ENCODE peak calls at places on chromosomes 11 and 22, in eight cellular contexts. O is ovary, A is lower lobe of right lung, D is left ventricle myocardium inferior, V is heart right ventricle, K is HepG2, Q is heart left ventricle, M is spleen. R is an unnamed sample.

GRCh38 chr11:134228625-134229024 is 4.2 kb downstream of the VPS26B start:
- DNase-seq in O (no peak), A (no peak), D (no peak), V (no peak), K (no peak), Q (no peak), M (no peak), R (no peak)

GRCh38 chr22:33853200-33854097 is 66.8 kb downstream of the LARGE1 start:
- DNase-seq in O (peak; percentile 47), A (peak; percentile 74), D (peak; percentile 60), V (peak; percentile 63), K (peak; percentile 19), Q (peak; percentile 79), M (peak; percentile 84), R (peak; percentile 54)

GRCh38 chr11:134545521-134545920 is 133.5 kb upstream of the B3GAT1 start:
- DNase-seq in O (no peak), A (no peak), D (no peak), V (no peak), K (no peak), Q (no peak), M (no peak), R (no peak)

GRCh38 chr11:58024601-58025091 is 965 bp downstream of the OR9Q1 start:
- DNase-seq in O (peak; percentile 40), A (peak; percentile 61), D (peak; percentile 82), V (peak; percentile 85), K (no peak), Q (peak; percentile 89), M (no peak), R (peak; percentile 71)

GRCh38 chr22:20569059-20570058 is 61.9 kb downstream of the MED15 start:
- DNase-seq in O (peak; percentile 70), A (peak; percentile 90), D (peak; percentile 61), V (peak; percentile 65), K (no peak), Q (peak; percentile 71), M (peak; percentile 89), R (no peak)

GRCh38 chr22:19879996-19880785 is 25.5 kb upstream of the GNB1L start:
- DNase-seq in O (peak; percentile 17), A (peak; percentile 30), D (no peak), V (no peak), K (peak; percentile 12), Q (peak; percentile 20), M (peak; percentile 66), R (peak; percentile 63)

GRCh38 chr11:122098223-122098980 is 17.6 kb downstream of the BLID start:
- DNase-seq in O (no peak), A (no peak), D (no peak), V (no peak), K (no peak), Q (no peak), M (no peak), R (no peak)

GRCh38 chr22:44622147-44622427 is 79.9 kb upstream of the PRR5 start:
- DNase-seq in O (no peak), A (no peak), D (no peak), V (no peak), K (no peak), Q (no peak), M (peak; percentile 70), R (no peak)

GRCh38 chr11:19259487-19260345 is 19.0 kb upstream of the E2F8 start:
- DNase-seq in O (peak; percentile 39), A (peak; percentile 69), D (peak; percentile 68), V (peak; percentile 70), K (no peak), Q (peak; percentile 61), M (peak; percentile 88), R (peak; percentile 22)

GRCh38 chr11:108609681-108610080 is 16.1 kb upstream of the EXPH5 start:
- DNase-seq in O (no peak), A (no peak), D (no peak), V (no peak), K (no peak), Q (no peak), M (no peak), R (no peak)

GRCh38 chr11:67436459-67437081 is 912 bp downstream of the PTPRCAP start:
- DNase-seq in O (no peak), A (no peak), D (no peak), V (no peak), K (no peak), Q (no peak), M (peak; percentile 92), R (peak; percentile 48)

GRCh38 chr22:25404556-25404922 is 159.9 kb upstream of the GRK3 start:
- DNase-seq in O (no peak), A (no peak), D (no peak), V (peak; percentile 48), K (peak; percentile 14), Q (no peak), M (peak; percentile 84), R (peak; percentile 82)

GRCh38 chr22:21917206-21917958 is 35.3 kb downstream of the PPM1F start:
- DNase-seq in O (no peak), A (peak; percentile 24), D (no peak), V (no peak), K (peak; percentile 16), Q (no peak), M (no peak), R (peak; percentile 80)

DNA sequence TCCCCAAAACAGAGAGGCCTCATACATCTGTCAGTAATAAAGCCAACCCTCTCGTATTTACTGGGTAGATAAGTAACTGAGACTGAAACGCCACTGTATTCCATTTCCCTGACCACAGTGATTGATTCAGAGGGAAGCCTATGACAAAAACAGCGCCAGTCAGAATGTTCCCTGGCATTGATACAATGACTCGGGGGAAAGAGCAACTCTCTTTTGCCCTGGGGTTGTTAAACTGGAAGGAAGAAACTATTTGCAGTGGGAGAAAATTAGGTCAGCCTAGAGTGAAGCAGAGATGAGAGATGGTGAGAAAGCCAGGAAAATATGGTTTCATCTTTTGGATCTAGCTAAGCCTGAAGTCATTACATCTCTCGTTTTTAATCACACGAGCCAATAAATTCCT is 48.6 kb upstream of the RBFOX2 start:
- DNase-seq in O (no peak), A (no peak), D (no peak), V (no peak), K (no peak), Q (no peak), M (no peak), R (no peak)
- H3K27ac ChIP-seq in O (no peak overlapping the region), A (no peak overlapping the region), D (peak overlapping the region; percentile 33), V (no peak overlapping the region), K (no peak overlapping the region), Q (no peak overlapping the region), M (no peak overlapping the region), R (no peak overlapping the region)

DNA sequence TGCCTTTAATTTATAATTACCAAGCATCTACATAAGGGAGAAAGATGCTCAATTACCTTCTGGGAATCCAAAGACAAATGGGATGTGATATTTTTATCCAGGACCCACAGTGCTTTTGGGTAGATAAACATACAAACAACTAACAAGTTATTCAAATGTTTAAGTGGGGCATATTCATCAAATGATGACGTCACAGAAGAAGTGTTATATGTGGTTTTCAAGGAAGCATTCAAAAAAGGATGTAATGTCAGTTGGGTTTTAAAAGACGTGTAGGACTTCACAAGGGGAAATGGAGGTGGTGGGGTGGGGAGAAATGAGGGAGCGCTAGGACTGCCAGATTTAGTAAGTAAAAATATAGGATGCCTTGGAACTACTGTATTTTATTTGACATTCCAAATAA is 915.9 kb downstream of the KCNA4 start:
- DNase-seq in O (no peak), A (no peak), D (no peak), V (no peak), K (no peak), Q (no peak), M (no peak), R (no peak)
- H3K4me3 ChIP-seq in O (no peak overlapping the region), A (no peak overlapping the region), D (no peak overlapping the region), V (no peak overlapping the region), K (no peak overlapping the region), Q (no peak overlapping the region), M (no peak overlapping the region), R (no peak overlapping the region)

GRCh38 chr22:35599364-35599763 is 17.8 kb downstream of the MB start:
- DNase-seq in O (no peak), A (no peak), D (no peak), V (no peak), K (no peak), Q (no peak), M (no peak), R (no peak)

GRCh38 chr22:35600466-35600865 is 16.7 kb downstream of the MB start:
- DNase-seq in O (no peak), A (peak; percentile 72), D (no peak), V (no peak), K (no peak), Q (no peak), M (no peak), R (no peak)

GRCh38 chr22:35598396-35598710 is 18.8 kb downstream of the MB start:
- DNase-seq in O (no peak), A (no peak), D (no peak), V (no peak), K (no peak), Q (no peak), M (no peak), R (no peak)

GRCh38 chr22:35601743-35602633 is 15.1 kb downstream of the MB start:
- DNase-seq in O (no peak), A (peak; percentile 71), D (no peak), V (no peak), K (no peak), Q (no peak), M (no peak), R (no peak)

GRCh38 chr22:35601013-35601580 is 16.0 kb downstream of the MB start:
- DNase-seq in O (no peak), A (no peak), D (no peak), V (no peak), K (no peak), Q (no peak), M (no peak), R (no peak)
- TF ChIP-seq CTCF in O (no peak), A (no peak), D (no peak), V (no peak), K (no peak), Q (no peak), M (no peak), R (no peak)

DNA sequence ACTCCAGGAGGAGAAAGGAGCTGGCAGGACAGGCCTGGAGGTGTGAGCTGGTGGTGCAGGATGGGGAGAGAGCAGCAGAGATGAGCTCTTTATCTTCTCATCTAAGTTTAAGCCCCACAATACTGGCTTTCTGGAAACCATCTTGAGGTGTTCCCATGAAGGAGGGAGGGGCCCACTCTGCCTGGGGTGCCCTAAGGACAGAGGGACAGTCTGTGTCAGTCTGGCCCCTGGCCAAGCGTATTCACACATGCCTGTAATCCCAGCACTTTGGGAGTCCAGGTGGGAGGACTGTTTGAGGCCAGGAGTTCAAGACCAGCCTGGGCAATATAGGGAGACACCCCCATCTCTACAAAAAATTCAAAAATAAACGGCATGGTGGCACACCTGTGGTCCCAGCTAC is 8.9 kb downstream of the SERHL2 start:
- DNase-seq in O (peak; percentile 31), A (no peak), D (no peak), V (no peak), K (no peak), Q (no peak), M (no peak), R (no peak)
- H3K27ac ChIP-seq in O (peak overlapping the region; percentile 31), A (no peak overlapping the region), D (peak overlapping the region; percentile 21), V (no peak overlapping the region), K (no peak overlapping the region), Q (no peak overlapping the region), M (peak overlapping the region; percentile 37), R (no peak overlapping the region)